ENCODE peak calls at places on chromosome 10, in eight cellular contexts. R, K, A, T, O, L, Z and C are unnamed samples.

GRCh38 chr10:29328988-29329387 is 40.1 kb downstream of the LYZL1 start:
- DNase-seq in Z (peak; percentile 84), R (peak; percentile 43), L (no peak), O (no peak), A (no peak), T (no peak), K (no peak), C (no peak)

GRCh38 chr10:53770903-53771302 is 998.3 kb upstream of the MBL2 start:
- DNase-seq in T (no peak), O (no peak), K (no peak), R (no peak), Z (no peak), A (no peak), L (no peak), C (no peak)

GRCh38 chr10:129842031-129842430 is 122.0 kb downstream of the EBF3 start:
- DNase-seq in A (no peak), T (no peak), R (no peak), K (no peak), O (no peak), L (no peak), Z (no peak), C (no peak)

GRCh38 chr10:101450277-101451080 is 96.5 kb downstream of the BTRC start:
- DNase-seq in K (no peak), L (no peak), O (no peak), Z (no peak), T (no peak), R (no peak), A (no peak), C (no peak)

GRCh38 chr10:126041804-126042231 is 145.5 kb downstream of the FANK1 start:
- DNase-seq in K (peak; percentile 78), A (peak; percentile 94), T (peak; percentile 80), O (peak; percentile 81), L (peak; percentile 96), Z (peak; percentile 54), R (peak; percentile 40), C (peak; percentile 96)

GRCh38 chr10:125679436-125679835 is 3.5 kb downstream of the TEX36 start:
- DNase-seq in A (no peak), O (no peak), R (no peak), Z (no peak), L (no peak), K (no peak), T (no peak), C (no peak)

GRCh38 chr10:46217749-46218453 is 68.9 kb upstream of the ANTXRL start:
- DNase-seq in A (peak; percentile 77), L (no peak), O (no peak), R (no peak), K (no peak), T (no peak), Z (no peak), C (no peak)

GRCh38 chr10:123685260-123685659 is 19.1 kb downstream of the GPR26 start:
- DNase-seq in L (no peak), T (no peak), A (no peak), K (no peak), O (no peak), Z (no peak), R (no peak), C (no peak)

GRCh38 chr10:69124558-69125121 is 662 bp downstream of the VPS26A start:
- DNase-seq in A (no peak), T (peak; percentile 51), L (no peak), R (peak; percentile 26), O (peak; percentile 33), K (peak; percentile 52), Z (peak; percentile 55), C (peak; percentile 53)

GRCh38 chr10:122648599-122649428 is 50.8 kb downstream of the C10orf120 start:
- DNase-seq in K (no peak), L (peak; percentile 54), R (no peak), T (peak; percentile 80), A (no peak), Z (no peak), O (peak; percentile 54), C (peak; percentile 45)

GRCh38 chr10:68561804-68562649 is 1.9 kb downstream of the TET1 start:
- DNase-seq in L (peak; percentile 55), Z (no peak), O (no peak), R (peak; percentile 33), A (no peak), T (peak; percentile 12), K (no peak), C (peak; percentile 58)

GRCh38 chr10:84368828-84369227 is 40.4 kb downstream of the CCSER2 start:
- DNase-seq in L (no peak), K (no peak), Z (no peak), R (no peak), A (no peak), T (no peak), O (no peak), C (no peak)

GRCh38 chr10:123331438-123331837 is 177.2 kb downstream of the BUB3 start:
- DNase-seq in K (no peak), L (no peak), T (no peak), A (no peak), O (no peak), R (no peak), Z (peak; percentile 60), C (no peak)

GRCh38 chr10:125144693-125145623 is 15.4 kb downstream of the CTBP2 start:
- DNase-seq in Z (peak; percentile 44), O (no peak), A (no peak), R (no peak), L (no peak), K (no peak), T (peak; percentile 53), C (peak; percentile 69)

GRCh38 chr10:11163990-11164805 is 146.5 kb downstream of the CELF2 start:
- DNase-seq in T (no peak), L (no peak), Z (no peak), A (no peak), K (no peak), O (no peak), R (no peak), C (no peak)

GRCh38 chr10:29685506-29685905 is 50.7 kb upstream of the SVIL start:
- DNase-seq in O (no peak), A (no peak), K (no peak), Z (peak; percentile 57), T (no peak), L (no peak), R (no peak), C (no peak)

GRCh38 chr10:3729397-3729796 is 55.6 kb downstream of the KLF6 start:
- DNase-seq in O (no peak), L (no peak), T (no peak), Z (peak; percentile 72), K (no peak), A (no peak), R (no peak), C (no peak)

GRCh38 chr10:129365767-129366400 is 101.2 kb upstream of the MGMT start:
- DNase-seq in L (no peak), K (no peak), T (no peak), O (no peak), A (peak; percentile 88), Z (no peak), R (no peak), C (no peak)

GRCh38 chr10:49611815-49612512 is 1.9 kb downstream of the SLC18A3 start:
- DNase-seq in Z (no peak), K (no peak), A (no peak), O (no peak), T (no peak), R (no peak), L (peak; percentile 39), C (no peak)

DNA sequence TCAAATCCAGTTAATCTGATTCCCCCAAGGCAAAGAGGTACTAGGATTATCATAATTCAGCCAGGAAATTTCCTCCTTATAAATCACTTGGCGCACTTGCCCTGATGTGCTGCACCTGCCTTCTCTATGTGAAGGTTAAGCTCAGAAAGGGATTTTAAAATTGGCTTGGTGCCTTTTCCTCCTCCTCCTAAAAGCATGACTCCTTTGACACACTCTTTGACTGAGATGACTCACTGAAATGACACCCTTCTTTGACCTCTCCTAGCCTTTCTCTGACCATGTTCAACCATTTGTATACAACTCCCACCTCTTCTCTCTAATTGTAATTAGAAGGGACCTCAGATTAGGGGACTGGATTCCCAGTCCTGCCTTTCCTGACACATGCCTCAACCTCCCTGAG is 46.5 kb downstream of the ABLIM1 start:
- DNase-seq in R (no peak), L (no peak), O (no peak), A (no peak), T (no peak), K (no peak), Z (no peak), C (no peak)
- H3K4me1 ChIP-seq in R (no peaks in the 10 kb centered on the region), L (no peaks in the 10 kb centered on the region), O (peaks cover 99% of the 10 kb centered on the region), A (peaks cover 28% of the 10 kb centered on the region), T (peaks cover 53% of the 10 kb centered on the region), K (peaks cover 62% of the 10 kb centered on the region), Z (peaks cover 6% of the 10 kb centered on the region), C (peaks cover 48% of the 10 kb centered on the region)

GRCh38 chr10:96280859-96281258 is 9.5 kb upstream of the BLNK start:
- DNase-seq in Z (no peak), T (no peak), R (no peak), K (no peak), A (no peak), L (no peak), O (no peak), C (no peak)
- H3K4me3 ChIP-seq in Z (no peak overlapping the region), T (no peak overlapping the region), R (no peak overlapping the region), K (no peak overlapping the region), A (no peak overlapping the region), L (no peak overlapping the region), O (no peak overlapping the region), C (no peak overlapping the region)

DNA sequence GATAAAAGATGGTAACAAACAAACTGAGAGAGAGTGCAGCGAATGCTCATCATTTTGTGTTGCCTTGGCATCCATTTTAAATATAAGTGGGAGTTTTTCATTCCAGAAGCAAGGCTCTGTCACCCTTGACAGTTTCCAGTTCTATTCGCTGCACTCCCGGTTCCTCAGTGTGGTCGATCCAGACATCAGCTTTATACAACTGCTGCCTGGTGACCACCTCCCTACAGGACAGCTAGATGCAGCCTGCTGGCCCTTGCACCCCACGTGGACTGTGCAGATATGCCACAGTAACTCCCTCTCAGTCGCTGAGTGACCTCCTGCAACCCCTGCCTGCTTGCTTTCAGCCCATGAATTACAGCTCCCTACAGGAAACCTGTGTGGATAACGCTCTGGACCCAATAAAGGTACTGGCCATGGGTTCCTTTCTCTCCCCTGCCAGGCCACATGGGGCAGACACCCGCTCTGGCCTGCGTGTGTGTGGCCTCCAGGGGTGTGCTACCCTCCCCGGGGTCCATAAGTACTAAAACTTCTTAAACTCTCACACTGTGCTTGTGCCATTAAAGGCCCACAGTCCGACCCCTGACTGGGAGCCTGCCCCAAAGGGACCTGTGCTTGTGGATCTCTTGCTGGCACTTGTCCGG is 23.7 kb downstream of the BEND7 start:
- DNase-seq in O (no peak), T (no peak), Z (no peak), A (no peak), R (no peak), L (no peak), K (no peak), C (no peak)
- H3K4me1 ChIP-seq in O (peaks cover 6% of the 10 kb centered on the region), T (no peaks in the 10 kb centered on the region), Z (peaks cover 16% of the 10 kb centered on the region), A (peaks cover 20% of the 10 kb centered on the region), R (no peaks in the 10 kb centered on the region), L (no peaks in the 10 kb centered on the region), K (no peaks in the 10 kb centered on the region), C (no peaks in the 10 kb centered on the region)

DNA sequence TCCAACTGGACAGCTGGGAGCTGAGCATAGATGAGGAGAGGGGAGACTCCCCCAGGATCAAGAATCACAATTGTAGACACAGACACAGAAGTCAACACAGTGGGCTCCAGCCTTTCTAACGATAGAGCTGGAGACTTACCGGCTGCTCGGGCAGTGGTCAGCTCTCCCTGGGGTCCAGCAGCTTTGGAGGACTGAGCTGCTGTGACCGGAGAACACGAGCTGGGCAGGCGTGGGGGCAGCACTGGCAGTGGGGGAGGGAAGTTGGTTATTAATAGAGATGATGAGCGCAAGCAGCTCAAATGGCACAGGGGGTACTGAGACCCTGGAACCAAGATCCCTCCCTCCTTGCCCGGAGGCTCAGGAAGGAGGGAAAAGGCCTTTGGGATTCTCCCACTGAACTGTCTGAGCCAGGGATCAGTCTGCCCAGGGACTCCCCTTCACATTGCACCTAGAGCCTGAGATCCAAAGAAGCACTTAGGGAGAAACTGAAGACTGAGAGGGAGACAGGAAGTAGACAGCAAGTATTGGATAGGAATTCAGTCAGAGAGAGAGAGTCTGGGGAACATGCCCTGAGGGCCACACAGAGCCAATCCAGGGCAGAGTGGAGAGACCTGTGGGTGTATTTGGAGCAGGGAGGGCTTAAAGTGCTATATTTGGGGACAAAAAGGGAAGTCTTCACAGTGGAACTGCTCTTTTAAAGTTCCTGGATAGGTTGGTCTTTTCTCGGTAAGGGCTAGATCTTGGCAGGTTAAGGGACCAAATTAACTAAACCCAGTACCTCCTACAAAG is at the start of gene MYOZ1:
- DNase-seq in R (no peak), L (peak; percentile 71), O (no peak), K (no peak), T (no peak), Z (no peak), A (no peak), C (peak; percentile 51)
- H3K4me3 ChIP-seq in R (no peak within 1 kb of the TSS), L (peak within 1 kb of the TSS; percentile 40), O (no peak within 1 kb of the TSS), K (no peak within 1 kb of the TSS), T (no peak within 1 kb of the TSS), Z (no peak within 1 kb of the TSS), A (no peak within 1 kb of the TSS), C (no peak within 1 kb of the TSS)